ENCODE peak calls at places on chromosomes 13 and 19, in five cellular contexts. N is CD8-positive, alpha-beta T cell; Z is tibial artery; T is body of pancreas; S is right cardiac atrium. G is an unnamed sample. For H3K9me3, the result is how much of the 10 kb centered on the place peaks cover.

GRCh38 chr13:60267498-60268202 is 103.9 kb upstream of the DIAPH3 start:
- DNase-seq in Z (no peak), T (peak), S (no peak), N (peak), G (no peak)

GRCh38 chr19:4347521-4347920 is 4.2 kb downstream of the MPND start:
- DNase-seq in T (no peak), Z (no peak), N (no peak), S (no peak), G (no peak)

GRCh38 chr13:111947026-111947810 is 119.7 kb upstream of the SOX1 start:
- DNase-seq in N (peak), Z (no peak), T (no peak), S (no peak), G (no peak)

GRCh38 chr19:44585371-44586141 is 27.8 kb upstream of the IGSF23 start:
- DNase-seq in S (no peak), N (no peak), Z (no peak), T (no peak), G (no peak)

GRCh38 chr13:40087021-40088002 is 431.9 kb downstream of the COG6 start:
- DNase-seq in Z (no peak), S (no peak), T (peak), N (no peak), G (no peak)

GRCh38 chr19:23254141-23254910 is 4.1 kb upstream of the ZNF724 start:
- DNase-seq in T (no peak), N (no peak), Z (no peak), S (no peak), G (no peak)

GRCh38 chr19:8224394-8225145 is 15.4 kb downstream of the CERS4 start:
- DNase-seq in S (peak), Z (no peak), N (no peak), T (peak), G (no peak)

GRCh38 chr19:43639507-43640423 is at the start of gene CADM4:
- DNase-seq in Z (no peak), N (peak), T (peak), S (peak), G (peak)

GRCh38 chr19:34131100-34131499 is 41.2 kb upstream of the LSM14A start:
- DNase-seq in Z (no peak), S (no peak), T (no peak), N (no peak), G (no peak)

GRCh38 chr13:47890146-47890814 is 110.8 kb downstream of the SUCLA2 start:
- DNase-seq in T (no peak), S (no peak), Z (no peak), N (no peak), G (no peak)

GRCh38 chr19:14525729-14526128 is 3.7 kb upstream of the TECR start:
- DNase-seq in Z (no peak), S (no peak), N (no peak), T (no peak), G (no peak)

GRCh38 chr13:99034333-99035085 is 56.6 kb upstream of the DOCK9 start:
- DNase-seq in S (no peak), N (no peak), T (no peak), Z (no peak), G (no peak)

GRCh38 chr13:103188688-103189326 is 122.6 kb upstream of the SLC10A2 start:
- DNase-seq in T (no peak), N (no peak), S (no peak), Z (no peak), G (no peak)

GRCh38 chr13:113400621-113401451 is 36.9 kb upstream of the GRTP1 start:
- DNase-seq in N (no peak), Z (peak), S (peak), T (no peak), G (no peak)

GRCh38 chr13:41405367-41405766 is 52.0 kb upstream of the RGCC start:
- DNase-seq in T (no peak), S (no peak), N (no peak), Z (no peak), G (no peak)

GRCh38 chr13:40508767-40509342 is 157.6 kb downstream of the FOXO1 start:
- DNase-seq in Z (no peak), N (no peak), T (no peak), S (no peak), G (no peak)

GRCh38 chr13:44703371-44703770 is 127.2 kb upstream of the TSC22D1 start:
- DNase-seq in S (no peak), T (no peak), N (no peak), Z (no peak), G (no peak)

GRCh38 chr13:100789481-100789880 is 114.9 kb upstream of the TMTC4 start:
- DNase-seq in S (no peak), N (no peak), T (no peak), Z (no peak), G (no peak)

GRCh38 chr13:91767681-91768080 is 369.3 kb downstream of the GPC5 start:
- DNase-seq in Z (no peak), N (no peak), S (no peak), T (no peak), G (no peak)

GRCh38 chr13:113558461-113558860 is 26.1 kb upstream of the TFDP1 start:
- DNase-seq in S (no peak), N (no peak), Z (no peak), T (no peak), G (no peak)

GRCh38 chr13:86559915-86560314 is 760.7 kb upstream of the SLITRK6 start:
- DNase-seq in S (no peak), Z (no peak), T (no peak), N (no peak), G (no peak)
- H3K27ac ChIP-seq in S (no peak), Z (no peak), T (no peak), N (no peak), G (no peak)

DNA sequence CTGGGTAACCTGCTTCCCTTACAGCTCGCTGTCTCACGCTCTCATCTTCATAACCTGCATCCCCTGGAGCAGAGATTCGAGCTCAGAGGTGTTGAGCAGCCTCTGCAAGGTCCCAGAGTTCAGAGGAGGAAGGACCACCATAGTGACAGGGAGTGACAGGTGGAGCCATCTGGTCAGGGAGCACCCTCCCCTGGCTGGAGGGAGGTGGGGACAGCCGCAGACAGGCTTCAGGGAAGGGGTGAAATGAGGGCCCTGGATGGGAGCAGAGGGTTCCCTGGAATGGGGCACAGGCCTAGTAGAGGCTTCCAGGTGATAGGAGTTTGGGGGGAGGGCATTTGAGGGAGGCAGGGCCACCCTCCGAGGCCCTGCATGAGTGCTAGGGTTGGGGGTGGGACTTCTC is 82.1 kb downstream of the ZNF429 start:
- DNase-seq in T (no peak), S (no peak), N (no peak), Z (no peak), G (no peak)
- H3K9me3 ChIP-seq in T (under half), S (under half), N (under half), Z (under half), G (under half)

GRCh38 chr19:38376576-38376975 is 2.2 kb downstream of the PSMD8 start:
- DNase-seq in S (no peak), N (no peak), Z (no peak), T (no peak), G (peak)
- H3K27ac ChIP-seq in S (peak), N (no peak), Z (no peak), T (no peak), G (no peak)

GRCh38 chr19:31772915-31773314 is 423.7 kb upstream of the TSHZ3 start:
- DNase-seq in Z (no peak), N (no peak), S (no peak), T (no peak), G (no peak)

GRCh38 chr19:31770220-31770619 is 421.0 kb upstream of the TSHZ3 start:
- DNase-seq in N (no peak), T (no peak), Z (no peak), S (no peak), G (no peak)
- H3K9me3 ChIP-seq in N (under half), T (under half), Z (under half), S (under half), G (under half)

DNA sequence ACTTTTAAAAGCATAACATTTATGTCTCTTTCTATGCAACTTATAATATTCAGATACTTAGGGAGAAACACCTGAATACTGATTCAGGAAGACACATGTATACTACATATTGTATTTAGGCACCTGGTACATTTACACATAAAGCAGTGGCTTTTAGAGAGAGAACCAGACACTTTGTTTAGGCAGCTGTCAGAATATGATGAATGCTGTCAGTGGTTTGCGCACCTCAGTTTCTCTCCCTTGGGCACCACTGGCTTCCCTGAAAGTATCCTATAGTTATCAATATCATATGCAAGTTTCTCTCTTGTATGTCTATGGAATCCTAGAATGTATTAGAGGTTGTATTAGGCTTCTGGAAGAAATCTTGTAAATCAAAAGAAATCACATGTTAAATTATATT is 426.3 kb downstream of the GPC6 start:
- DNase-seq in Z (no peak), N (no peak), T (no peak), S (no peak), G (no peak)
- H3K27ac ChIP-seq in Z (no peak), N (no peak), T (no peak), S (no peak), G (no peak)

GRCh38 chr19:9741476-9742171 is 26.9 kb downstream of the ZNF846 start:
- DNase-seq in Z (no peak), N (no peak), S (no peak), T (no peak), G (no peak)
- H3K9me3 ChIP-seq in Z (under half), N (under half), S (under half), T (under half), G (under half)

G was measured in CD4-positive, alpha-beta memory T cell.